ENCODE peak calls at places on chromosomes 2 and 18, in four cellular contexts. K, A, Q and T are unnamed samples.

GRCh38 chr2:191245046-191245868 is at the start of gene MYO1B:
- DNase-seq in Q (no peak), K (peak), A (peak), T (peak)

GRCh38 chr2:1900736-1901135 is 156.4 kb upstream of the PXDN start:
- DNase-seq in Q (no peak), A (no peak), K (no peak), T (peak)

GRCh38 chr18:79912994-79913831 is 38.2 kb downstream of the SLC66A2 start:
- DNase-seq in Q (no peak), K (no peak), A (no peak), T (peak)

GRCh38 chr18:67402543-67402942 is 114.0 kb downstream of the DSEL start:
- DNase-seq in K (no peak), A (peak), Q (no peak), T (no peak)

GRCh38 chr2:199461455-199462166 is 3.9 kb upstream of the SATB2 start:
- DNase-seq in K (no peak), Q (no peak), A (no peak), T (no peak)

GRCh38 chr18:56161604-56162003 is 476.8 kb downstream of the TXNL1 start:
- DNase-seq in K (no peak), A (no peak), Q (no peak), T (no peak)

GRCh38 chr2:164504253-164504652 is 117.0 kb downstream of the GRB14 start:
- DNase-seq in K (no peak), A (no peak), Q (no peak), T (no peak)

GRCh38 chr18:59748628-59749360 is 51.6 kb upstream of the CCBE1 start:
- DNase-seq in A (peak), K (no peak), Q (no peak), T (no peak)

GRCh38 chr2:196168181-196168580 is 3.2 kb downstream of the STK17B start:
- DNase-seq in A (peak), Q (no peak), K (no peak), T (no peak)

GRCh38 chr2:239302808-239303557 is 97.8 kb downstream of the HDAC4 start:
- DNase-seq in K (no peak), Q (no peak), A (no peak), T (no peak)
- TF ChIP-seq CHD1 in K (no peak), Q (no peak), A (no peak), T (no peak)

DNA sequence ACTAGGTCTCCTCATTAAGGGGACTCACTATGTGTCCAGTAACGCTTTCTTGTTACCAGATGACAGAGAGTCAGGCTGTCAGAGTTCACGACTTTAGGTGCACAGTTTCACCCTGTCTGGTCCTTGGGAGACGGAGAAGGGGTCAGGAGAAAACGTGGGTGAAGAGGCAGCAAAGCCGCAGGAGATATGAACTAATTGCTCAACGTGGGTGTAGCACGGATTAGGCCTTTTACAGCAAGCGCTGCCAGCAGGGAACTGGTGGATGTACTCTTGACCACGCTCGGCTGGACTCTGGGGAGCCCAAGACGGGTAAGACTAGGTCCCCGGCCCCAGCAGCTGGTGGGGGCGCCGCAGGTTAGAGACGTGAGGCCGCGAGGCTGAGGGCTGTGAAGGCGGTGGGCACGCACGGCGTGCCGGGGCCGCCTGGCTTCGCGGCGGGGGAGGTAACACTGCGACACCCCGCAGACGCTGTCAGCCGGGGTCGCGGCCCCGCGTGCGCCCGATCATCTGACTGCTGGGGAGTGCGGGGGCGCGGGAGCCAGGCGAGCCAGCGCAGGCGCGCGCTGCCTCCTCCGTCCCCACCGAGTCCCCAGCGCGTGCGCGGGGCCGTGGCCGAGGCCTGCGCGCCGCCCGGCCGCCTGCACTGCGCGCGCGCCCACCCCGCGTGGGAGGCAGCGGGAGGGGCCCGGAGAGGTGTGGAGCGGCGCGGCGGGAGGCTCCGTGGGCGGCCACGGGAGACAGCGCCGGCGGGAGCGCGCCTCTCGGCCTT is at the start of gene CLIP4:
- DNase-seq in K (no peak), Q (no peak), A (peak), T (peak)
- TF ChIP-seq CHD1 in K (no peak), Q (no peak), A (no peak), T (no peak)

DNA sequence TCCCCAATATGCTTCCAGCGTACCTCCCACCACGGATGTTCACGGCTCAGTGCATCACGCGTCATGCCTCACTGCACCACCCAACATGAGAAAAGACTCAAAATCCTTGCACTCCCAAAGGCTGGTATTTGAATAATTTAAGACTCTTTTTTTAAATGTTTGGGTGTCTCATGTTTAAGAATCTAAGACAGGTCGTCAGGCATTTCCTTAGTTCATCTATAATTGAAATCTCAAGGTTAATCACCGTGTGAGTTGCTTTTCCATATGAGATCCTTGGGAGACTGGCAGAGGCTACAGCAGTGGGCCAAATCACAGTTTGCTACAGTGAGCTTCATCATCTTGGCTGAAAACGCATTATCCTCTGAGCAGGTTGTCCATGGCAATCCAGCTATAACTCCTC is 846.4 kb downstream of the DCDC2C start:
- DNase-seq in Q (no peak), A (no peak), K (no peak), T (no peak)
- TF ChIP-seq CHD1 in Q (no peak), A (no peak), K (no peak), T (no peak)

DNA sequence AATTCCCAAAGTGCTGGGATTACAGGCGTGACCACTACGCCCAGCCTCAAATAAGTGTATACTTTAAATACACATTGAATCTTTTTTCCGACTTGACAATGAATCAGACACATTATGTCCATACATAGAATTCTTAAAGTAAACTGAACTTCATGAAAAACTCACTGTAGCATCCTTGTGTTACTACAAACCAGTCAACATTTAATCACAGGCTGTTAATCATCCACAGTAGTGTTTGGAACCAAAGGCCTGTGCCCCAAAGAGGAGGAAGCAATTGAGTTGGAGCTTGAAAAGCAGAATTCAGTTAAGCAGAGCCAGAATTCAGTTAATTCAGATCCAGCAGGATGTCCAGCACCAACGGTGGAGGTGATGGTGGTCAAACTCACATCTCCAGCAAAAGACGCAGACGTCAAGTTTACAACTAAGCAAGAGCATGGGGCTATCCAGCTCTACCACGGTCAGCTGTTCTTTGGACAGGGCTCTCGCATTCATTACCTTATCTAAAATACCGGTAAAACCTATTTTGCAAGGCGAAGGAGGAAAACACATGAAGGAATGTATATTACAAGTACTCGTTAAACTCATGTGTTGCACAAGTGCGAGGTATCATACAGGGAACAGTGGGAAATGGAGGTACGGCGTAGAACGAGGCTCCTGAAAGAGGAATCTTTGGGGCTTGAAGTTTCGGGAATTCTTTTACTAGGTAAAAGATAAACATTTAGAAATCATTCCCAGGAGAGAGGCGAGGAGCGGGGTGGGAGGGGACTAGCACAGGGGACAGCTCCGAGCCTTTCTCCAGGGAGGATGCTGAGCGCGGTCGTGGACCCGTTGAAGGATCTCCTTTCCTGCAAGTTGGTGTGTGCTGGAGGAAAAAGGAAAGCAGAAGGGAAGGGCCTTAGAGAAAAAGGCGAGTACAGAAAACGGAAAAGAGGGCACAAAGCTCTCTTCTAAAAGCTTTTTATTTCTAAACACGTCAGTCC is 984 bp downstream of the SLC39A6 start:
- DNase-seq in K (peak), Q (no peak), A (peak), T (no peak)
- TF ChIP-seq CHD1 in K (no peak), Q (no peak), A (no peak), T (no peak)

DNA sequence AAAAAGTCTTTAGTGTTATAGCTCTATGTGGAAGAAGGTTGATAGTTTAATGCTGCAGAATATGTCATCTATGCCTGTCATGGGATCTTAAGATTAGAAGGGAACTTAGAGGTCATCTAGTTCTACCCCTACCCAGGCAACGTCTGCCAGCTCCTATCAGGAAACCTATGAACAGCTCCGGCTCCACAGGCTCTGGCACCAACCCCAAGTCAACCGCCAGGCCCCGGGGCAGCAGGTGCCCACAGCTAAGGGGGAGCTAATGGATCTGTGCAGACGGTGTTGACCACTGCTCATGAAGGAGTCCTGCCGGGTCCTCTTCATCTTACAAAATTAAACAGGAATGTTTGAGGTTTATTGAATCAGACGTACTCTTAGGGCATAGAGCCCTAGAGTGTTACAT is 440.8 kb upstream of the KLHL29 start:
- DNase-seq in A (no peak), Q (no peak), K (no peak), T (no peak)
- TF ChIP-seq CHD1 in A (no peak), Q (no peak), K (no peak), T (no peak)

GRCh38 chr2:217366246-217366645 is 506.4 kb upstream of the TNP1 start:
- DNase-seq in A (no peak), K (no peak), Q (no peak), T (no peak)
- TF ChIP-seq CHD1 in A (no peak), K (no peak), Q (no peak), T (no peak)

DNA sequence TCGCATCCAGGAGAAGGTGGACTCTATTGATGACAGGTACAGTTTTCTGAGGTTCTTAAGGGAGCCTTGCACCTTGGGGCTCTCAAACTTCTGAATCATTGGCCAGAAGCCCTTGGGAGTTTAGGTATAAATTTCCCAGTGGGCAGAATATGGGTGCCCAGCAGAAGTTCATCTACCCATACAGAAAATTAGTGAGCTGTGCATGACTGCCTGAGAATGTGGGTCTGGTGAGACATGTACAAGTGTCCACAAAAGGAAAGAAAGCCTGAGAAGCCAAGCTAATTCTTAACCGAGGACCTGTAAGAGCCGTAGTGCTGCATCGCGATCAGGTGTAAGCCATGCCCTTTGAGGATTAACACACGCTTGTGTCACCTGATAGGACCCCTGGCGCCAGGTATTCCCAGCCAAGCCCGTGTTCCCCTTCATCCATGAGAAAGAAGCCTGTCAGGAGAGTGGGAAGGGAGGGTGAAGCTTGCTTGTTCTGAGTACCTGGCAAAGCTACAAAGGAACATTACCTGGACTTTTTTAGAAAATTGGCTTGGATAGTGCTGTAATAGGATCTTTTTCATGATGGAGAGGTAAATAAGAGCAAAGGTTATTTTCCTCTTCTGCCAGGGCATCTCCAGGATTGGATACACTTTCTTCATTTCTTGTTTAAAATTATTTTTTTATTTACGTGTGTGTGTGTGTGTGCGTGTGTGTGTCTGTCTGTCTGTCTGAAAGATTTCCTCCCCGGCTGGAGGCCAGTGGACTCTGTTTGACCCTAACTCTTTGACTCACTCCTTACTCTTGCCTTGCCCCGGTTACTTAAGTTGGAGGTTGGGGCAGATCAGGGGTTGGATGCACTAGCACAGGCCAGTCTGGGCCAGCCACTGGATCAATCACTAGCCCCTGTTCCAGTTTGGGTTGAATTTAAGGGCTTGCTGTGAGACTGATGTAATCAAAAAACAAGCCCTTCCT is 90.4 kb upstream of the EML6 start:
- DNase-seq in K (no peak), Q (no peak), A (peak), T (no peak)
- TF ChIP-seq CHD1 in K (no peak), Q (no peak), A (no peak), T (no peak)

DNA sequence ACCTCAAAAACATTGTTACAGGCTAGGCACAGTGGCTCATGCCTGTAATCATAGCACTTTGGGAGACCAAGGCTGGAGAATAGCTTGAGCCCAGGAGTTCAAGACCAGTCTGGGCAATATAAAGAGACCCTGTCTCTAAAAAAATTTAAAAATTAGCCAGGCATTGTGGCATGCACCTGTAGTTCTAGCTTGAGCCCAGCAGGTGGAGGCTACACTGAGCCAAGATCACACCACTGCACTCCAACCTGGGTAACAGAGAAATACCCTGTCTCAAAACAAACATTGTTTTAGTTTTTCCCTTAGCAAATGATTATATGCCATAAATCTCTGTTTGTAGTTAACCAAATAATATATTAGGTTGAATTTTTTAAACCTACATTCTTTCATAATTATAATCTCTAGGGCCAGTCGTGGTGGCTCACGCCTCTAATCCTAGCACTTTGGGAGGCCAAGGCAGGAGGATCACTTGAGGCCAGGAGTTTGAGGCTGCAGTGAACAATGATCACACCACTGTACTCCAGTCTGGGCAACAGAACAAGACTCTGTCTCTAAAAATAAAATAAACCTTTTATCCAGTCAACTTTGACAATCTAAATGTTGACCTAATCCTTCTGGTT is 13.3 kb upstream of the CYP20A1 start:
- DNase-seq in Q (no peak), K (no peak), A (peak), T (peak)
- TF ChIP-seq CHD1 in Q (no peak), K (no peak), A (no peak), T (no peak)

DNA sequence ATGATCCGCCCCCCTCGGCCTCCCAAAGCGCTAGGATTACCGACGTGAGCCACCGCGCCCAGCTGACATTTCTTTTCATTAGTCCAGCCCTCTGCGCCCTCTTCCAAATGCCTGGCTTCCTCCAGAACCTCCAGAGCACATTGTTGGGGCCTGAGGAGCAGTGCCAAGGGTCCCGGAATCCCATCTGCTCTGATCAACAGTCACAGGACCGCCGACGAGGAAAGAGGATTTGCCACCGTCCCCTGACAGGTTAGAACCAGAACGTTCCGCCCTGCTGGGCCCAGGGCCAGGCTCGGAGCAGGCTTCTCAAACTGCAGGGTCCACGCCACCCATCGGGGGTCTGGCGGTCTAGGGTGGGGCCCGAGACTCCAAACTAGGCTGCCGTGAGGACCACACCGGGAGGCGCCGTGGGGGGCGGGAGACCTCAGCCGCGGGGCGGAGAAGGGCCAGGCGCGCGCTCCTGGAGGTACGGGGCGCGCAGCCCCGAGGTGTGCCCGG is 36.9 kb upstream of the ITM2C start:
- DNase-seq in Q (no peak), A (no peak), K (no peak), T (no peak)
- TF ChIP-seq CHD1 in Q (no peak), A (no peak), K (no peak), T (no peak)

GRCh38 chr18:39752351-39752750 is 2186.8 kb upstream of the CELF4 start:
- DNase-seq in A (no peak), Q (no peak), K (no peak), T (no peak)

GRCh38 chr18:39753178-39753577 is 2187.6 kb upstream of the CELF4 start:
- DNase-seq in K (no peak), Q (no peak), A (no peak), T (no peak)

GRCh38 chr18:39749154-39749553 is 2183.6 kb upstream of the CELF4 start:
- DNase-seq in K (no peak), Q (no peak), A (no peak), T (no peak)

GRCh38 chr18:39751161-39751560 is 2185.6 kb upstream of the CELF4 start:
- DNase-seq in Q (no peak), K (no peak), A (peak), T (no peak)

DNA sequence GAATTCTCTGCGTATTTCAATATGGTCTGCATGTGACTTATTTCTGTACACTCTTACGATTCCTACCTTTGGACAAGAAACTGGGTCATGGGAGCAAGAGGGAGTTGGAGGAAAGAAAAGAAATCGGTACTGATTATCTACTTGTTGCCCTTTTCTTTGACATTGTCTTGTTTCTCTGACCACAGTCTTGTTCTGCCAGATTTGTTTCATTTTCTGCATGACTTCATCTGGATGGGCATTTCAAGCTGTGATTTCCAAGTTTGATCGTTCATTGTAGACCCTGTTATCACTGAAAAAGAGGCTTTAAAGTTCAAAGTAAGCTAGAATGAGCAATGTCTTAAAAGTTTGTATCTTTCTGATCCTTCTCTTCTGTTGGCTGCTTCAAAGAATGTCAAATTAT is 2186.3 kb upstream of the CELF4 start:
- DNase-seq in A (no peak), Q (no peak), K (no peak), T (no peak)
- TF ChIP-seq CHD1 in A (no peak), Q (no peak), K (no peak), T (no peak)